ENCODE peak calls at places on chromosomes 1 and 21, in ten cellular contexts. E is HFF-Myc; J is neural progenitor cell; R is NCI-H1694; A is activated CD4-positive, alpha-beta T cell treated with anti-CD3 and anti-CD28 coated beads, Interleukin-2, amount 10 ng/mL, durations not matched to agents 7 days and 5 days; V is heart right ventricle; P is stimulated activated naive CD8-positive, alpha-beta T cell treated with anti-CD3 and anti-CD28 coated beads, Interleukin-15, amount 100 ng/mL, for 72 hours; D is ELR; C is stimulated activated CD4-positive, alpha-beta T cell treated with anti-CD3 and anti-CD28 coated beads, Interleukin-15, amount 100 ng/mL, for 48 hours; T is iris pigment epithelial cell. M is an unnamed sample.

GRCh38 chr21:33025471-33026298 is at the start of gene OLIG2:
- DNase-seq in T (no peak), E (no peak), J (peak), V (no peak), A (no peak), R (peak), P (no peak), C (no peak), D (peak), M (peak)

GRCh38 chr1:160375788-160376524 is 9.1 kb downstream of the NHLH1 start:
- DNase-seq in A (peak), R (no peak), D (peak), T (peak), V (no peak), P (no peak), J (peak), C (no peak), E (no peak), M (peak)

GRCh38 chr1:223731076-223731770 is 18.9 kb downstream of the CAPN2 start:
- DNase-seq in P (no peak), T (peak), C (no peak), D (peak), E (no peak), V (peak), A (no peak), J (no peak), R (no peak), M (no peak)

GRCh38 chr1:169941982-169942830 is 48.5 kb upstream of the SCYL3 start:
- DNase-seq in T (peak), D (no peak), V (no peak), E (peak), J (no peak), C (no peak), A (no peak), P (no peak), R (no peak), M (no peak)

GRCh38 chr1:1435094-1435903 is at the start of gene VWA1:
- DNase-seq in V (peak), R (no peak), E (no peak), D (peak), J (peak), C (peak), T (peak), A (peak), P (peak), M (peak)

GRCh38 chr1:55654750-55655149 is 439.6 kb upstream of the USP24 start:
- DNase-seq in T (no peak), J (no peak), R (no peak), V (no peak), A (no peak), P (no peak), D (no peak), C (no peak), E (no peak), M (no peak)

GRCh38 chr1:18932387-18932786 is 24.1 kb downstream of the IFFO2 start:
- DNase-seq in E (no peak), A (no peak), J (no peak), T (peak), R (no peak), V (no peak), D (peak), C (no peak), P (no peak), M (no peak)

GRCh38 chr1:2431095-2431494 is 18.7 kb upstream of the PEX10 start:
- DNase-seq in A (no peak), V (no peak), C (no peak), P (no peak), T (no peak), J (no peak), E (no peak), D (no peak), R (peak), M (no peak)

GRCh38 chr1:40143891-40144575 is 17.2 kb upstream of the RLF start:
- DNase-seq in E (peak), C (peak), V (no peak), J (peak), R (peak), T (peak), D (peak), P (peak), A (peak), M (peak)

GRCh38 chr1:32321712-32322291 is 14.2 kb downstream of the MARCKSL1 start:
- DNase-seq in E (no peak), C (no peak), D (peak), P (no peak), T (no peak), J (no peak), A (peak), R (no peak), V (no peak), M (no peak)

M was measured in WTC11.